ENCODE peak calls at places on chromosomes 3 and 15, in nine cellular contexts. N, A, U, X, Q, E, M, Z and I are unnamed samples.

GRCh38 chr15:64991536-64992135 is 1.9 kb upstream of the SPG21 start:
- DNase-seq in N (no peak), A (no peak), U (peak; percentile 62), X (no peak), Q (peak; percentile 75), E (peak; percentile 72), M (no peak), Z (no peak), I (no peak)

GRCh38 chr3:74409066-74409465 is 205.4 kb downstream of the CNTN3 start:
- DNase-seq in N (no peak), A (no peak), U (no peak), X (no peak), Q (no peak), E (no peak), M (no peak), Z (no peak), I (no peak)

GRCh38 chr15:60993008-60993407 is 236.1 kb downstream of the RORA start:
- DNase-seq in N (no peak), A (no peak), U (peak; percentile 20), X (no peak), Q (peak; percentile 27), E (no peak), M (no peak), Z (peak; percentile 69), I (peak; percentile 35)

GRCh38 chr3:64291956-64292355 is 66.7 kb upstream of the PRICKLE2 start:
- DNase-seq in N (no peak), A (no peak), U (peak; percentile 88), X (no peak), Q (no peak), E (peak; percentile 70), M (no peak), Z (no peak), I (no peak)

GRCh38 chr3:170502297-170502696 is 83.6 kb downstream of the SLC7A14 start:
- DNase-seq in N (no peak), A (no peak), U (peak; percentile 59), X (no peak), Q (no peak), E (peak; percentile 74), M (no peak), Z (no peak), I (no peak)

GRCh38 chr15:69841046-69841828 is 256.5 kb downstream of the TLE3 start:
- DNase-seq in N (no peak), A (no peak), U (no peak), X (no peak), Q (no peak), E (no peak), M (no peak), Z (no peak), I (no peak)

GRCh38 chr15:89368566-89369223 is 34.1 kb upstream of the POLG start:
- DNase-seq in N (no peak), A (no peak), U (no peak), X (no peak), Q (no peak), E (no peak), M (no peak), Z (no peak), I (no peak)

GRCh38 chr15:92655178-92655995 is at the start of gene FAM174B:
- DNase-seq in N (peak; percentile 83), A (peak; percentile 71), U (peak; percentile 20), X (no peak), Q (no peak), E (peak; percentile 72), M (peak; percentile 70), Z (no peak), I (no peak)

GRCh38 chr3:51710631-51711351 is 3.9 kb downstream of the GRM2 start:
- DNase-seq in N (peak; percentile 54), A (peak; percentile 5), U (no peak), X (no peak), Q (no peak), E (no peak), M (peak; percentile 63), Z (no peak), I (no peak)

GRCh38 chr3:122102191-122102935 is 47.2 kb downstream of the CD86 start:
- DNase-seq in N (no peak), A (no peak), U (no peak), X (no peak), Q (no peak), E (no peak), M (no peak), Z (no peak), I (no peak)

GRCh38 chr3:78343221-78343620 is 1303.3 kb downstream of the ROBO2 start:
- DNase-seq in N (no peak), A (no peak), U (no peak), X (no peak), Q (no peak), E (no peak), M (no peak), Z (no peak), I (no peak)

GRCh38 chr15:29364429-29365078 is 94.9 kb upstream of the NSMCE3 start:
- DNase-seq in N (no peak), A (no peak), U (peak; percentile 69), X (no peak), Q (peak; percentile 65), E (no peak), M (no peak), Z (peak; percentile 84), I (peak; percentile 9)

DNA sequence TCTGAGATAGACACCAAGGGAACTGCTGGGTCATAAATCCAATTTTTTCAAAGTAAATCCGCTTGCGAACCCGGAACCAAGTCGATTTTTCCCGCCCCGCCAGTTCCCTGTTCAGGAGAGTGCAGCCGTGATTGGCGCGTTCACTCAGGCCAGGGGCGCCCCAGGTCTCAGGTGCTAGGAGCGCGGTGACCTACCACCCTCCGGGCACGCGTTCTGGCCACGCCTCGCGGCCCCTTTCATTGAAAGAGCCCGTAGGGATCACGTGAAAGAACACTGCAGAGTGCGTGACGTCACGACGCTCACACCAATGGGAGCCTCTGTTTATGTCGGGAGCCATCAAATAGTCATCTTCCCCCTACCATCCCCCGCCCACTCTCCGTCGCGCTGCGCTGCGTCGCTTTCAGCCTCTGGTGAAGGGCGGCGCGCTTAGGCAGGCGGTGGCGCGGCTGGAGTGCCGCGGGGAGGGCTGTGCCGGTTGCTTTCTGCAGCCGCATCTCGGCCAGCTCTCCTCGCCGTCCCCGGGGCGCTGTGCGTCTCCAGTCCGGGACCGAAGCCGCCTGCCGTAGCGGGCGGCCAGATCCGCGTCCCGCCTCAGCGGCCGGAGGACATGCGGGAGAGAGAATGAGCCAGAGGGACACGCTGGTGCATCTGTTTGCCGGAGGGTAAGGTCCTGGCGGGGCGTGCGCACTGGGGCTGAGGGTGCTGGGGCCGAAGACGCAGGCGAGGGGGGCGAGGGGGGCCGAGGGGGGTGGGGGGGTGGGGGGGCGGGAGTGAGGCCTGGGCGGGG is at the start of gene SLC25A36:
- DNase-seq in N (peak; percentile 99), A (peak; percentile 97), U (peak; percentile 98), X (peak; percentile 99), Q (peak; percentile 89), E (peak; percentile 98), M (peak; percentile 97), Z (peak; percentile 94), I (peak; percentile 95)
- TF ChIP-seq CTCF in N (no peak), A (no peak), U (no peak), X (peak; percentile 21), Q (no peak), E (no peak), M (peak; percentile 14), Z (no peak), I (no peak)

GRCh38 chr3:39849992-39850706 is 40.7 kb downstream of the MYRIP start:
- DNase-seq in N (no peak), A (no peak), U (no peak), X (no peak), Q (no peak), E (no peak), M (no peak), Z (no peak), I (no peak)
- H3K4me3 ChIP-seq in N (no peak overlapping the region), A (no peak overlapping the region), U (no peak overlapping the region), X (no peak overlapping the region), Q (no peak overlapping the region), E (no peak overlapping the region), M (no peak overlapping the region), Z (no peak overlapping the region), I (no peak overlapping the region)

GRCh38 chr15:83207622-83208356 is at the start of gene HDGFL3:
- DNase-seq in N (peak; percentile 92), A (peak; percentile 56), U (peak; percentile 65), X (no peak), Q (no peak), E (peak; percentile 81), M (peak; percentile 73), Z (no peak), I (no peak)
- TF ChIP-seq CTCF in N (no peak), A (no peak), U (no peak), X (no peak), Q (no peak), E (no peak), M (no peak), Z (peak; percentile 20), I (peak; percentile 5)

GRCh38 chr3:44647771-44648170 is 761 bp upstream of the ZNF35 start:
- DNase-seq in N (no peak), A (no peak), U (no peak), X (no peak), Q (no peak), E (no peak), M (no peak), Z (no peak), I (no peak)

GRCh38 chr3:44642337-44642736 is 6.2 kb upstream of the ZNF35 start:
- DNase-seq in N (no peak), A (no peak), U (no peak), X (no peak), Q (no peak), E (no peak), M (no peak), Z (no peak), I (no peak)

GRCh38 chr3:44648564-44649229 is at the start of gene ZNF35:
- DNase-seq in N (peak; percentile 90), A (peak; percentile 69), U (peak; percentile 93), X (peak; percentile 94), Q (peak; percentile 75), E (peak; percentile 85), M (peak; percentile 88), Z (peak; percentile 76), I (peak; percentile 72)

DNA sequence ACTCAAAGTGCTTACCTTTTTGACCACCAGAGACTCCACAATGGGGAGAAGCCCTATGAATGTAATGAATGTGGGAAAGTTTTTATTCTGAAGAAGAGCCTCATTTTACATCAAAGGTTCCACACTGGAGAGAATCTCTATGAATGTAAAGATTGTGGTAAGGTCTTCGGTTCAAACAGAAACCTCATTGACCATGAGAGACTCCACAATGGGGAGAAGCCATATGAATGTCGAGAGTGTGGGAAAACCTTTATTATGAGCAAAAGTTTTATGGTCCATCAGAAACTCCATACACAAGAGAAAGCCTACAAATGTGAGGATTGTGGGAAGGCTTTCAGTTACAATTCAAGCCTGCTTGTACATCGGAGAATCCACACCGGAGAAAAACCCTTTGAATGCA is 5.5 kb upstream of the ZNF35 start:
- DNase-seq in N (no peak), A (no peak), U (no peak), X (no peak), Q (no peak), E (no peak), M (no peak), Z (no peak), I (no peak)
- H3K4me3 ChIP-seq in N (no peak overlapping the region), A (no peak overlapping the region), U (no peak overlapping the region), X (no peak overlapping the region), Q (no peak overlapping the region), E (no peak overlapping the region), M (no peak overlapping the region), Z (no peak overlapping the region), I (no peak overlapping the region)